ENCODE peak calls at places on chromosomes 13 and 19, in nine cellular contexts. G is heart right ventricle; X is thoracic aorta; E is fibroblast of lung; I is osteoblast; U is CD8-positive, alpha-beta T cell; Q is psoas muscle; P is adrenal gland; C is sigmoid colon. Z is an unnamed sample.

GRCh38 chr19:47005164-47005641 is 14.4 kb upstream of the NPAS1 start:
- DNase-seq in G (no peak), X (no peak), E (no peak), I (peak; percentile 81), U (no peak), Q (no peak), P (no peak), C (no peak), Z (no peak)

GRCh38 chr13:40197936-40198335 is 468.5 kb downstream of the FOXO1 start:
- DNase-seq in G (no peak), X (no peak), E (no peak), I (no peak), U (no peak), Q (no peak), P (no peak), C (no peak), Z (no peak)

GRCh38 chr13:110944968-110945952 is 30.4 kb upstream of the ANKRD10 start:
- DNase-seq in G (no peak), X (no peak), E (peak; percentile 4), I (peak; percentile 53), U (no peak), Q (no peak), P (no peak), C (no peak), Z (no peak)

GRCh38 chr19:29154163-29154562 is 58.8 kb downstream of the UQCRFS1 start:
- DNase-seq in G (no peak), X (no peak), E (no peak), I (no peak), U (no peak), Q (no peak), P (no peak), C (no peak), Z (no peak)

GRCh38 chr19:46776927-46777911 is 11.2 kb downstream of the SLC1A5 start:
- DNase-seq in G (no peak), X (no peak), E (no peak), I (peak; percentile 68), U (no peak), Q (no peak), P (no peak), C (no peak), Z (peak; percentile 44)

GRCh38 chr13:41691276-41691675 is 233.9 kb downstream of the RGCC start:
- DNase-seq in G (no peak), X (no peak), E (no peak), I (no peak), U (no peak), Q (no peak), P (no peak), C (no peak), Z (no peak)

GRCh38 chr13:38045278-38046048 is 175.9 kb upstream of the TRPC4 start:
- DNase-seq in G (no peak), X (no peak), E (peak; percentile 46), I (no peak), U (no peak), Q (no peak), P (no peak), C (no peak), Z (peak; percentile 8)

GRCh38 chr19:31152906-31153305 is 196.3 kb downstream of the TSHZ3 start:
- DNase-seq in G (no peak), X (no peak), E (no peak), I (peak; percentile 86), U (no peak), Q (no peak), P (no peak), C (no peak), Z (no peak)

GRCh38 chr19:33052352-33052972 is 12.2 kb downstream of the RHPN2 start:
- DNase-seq in G (no peak), X (no peak), E (peak; percentile 56), I (peak; percentile 53), U (no peak), Q (no peak), P (no peak), C (no peak), Z (no peak)

GRCh38 chr13:62337109-62337880 is 921.6 kb upstream of the PCDH20 start:
- DNase-seq in G (no peak), X (no peak), E (peak; percentile 5), I (no peak), U (no peak), Q (no peak), P (no peak), C (no peak), Z (no peak)

GRCh38 chr19:30861896-30862295 is 487.3 kb downstream of the TSHZ3 start:
- DNase-seq in G (no peak), X (no peak), E (no peak), I (no peak), U (peak; percentile 23), Q (no peak), P (no peak), C (no peak), Z (no peak)

GRCh38 chr13:32126298-32126697 is 94.7 kb downstream of the FRY start:
- DNase-seq in G (no peak), X (no peak), E (no peak), I (no peak), U (no peak), Q (no peak), P (no peak), C (no peak), Z (no peak)

GRCh38 chr19:41945135-41945766 is 13.9 kb downstream of the RABAC1 start:
- DNase-seq in G (no peak), X (no peak), E (no peak), I (no peak), U (peak; percentile 86), Q (no peak), P (no peak), C (no peak), Z (no peak)

DNA sequence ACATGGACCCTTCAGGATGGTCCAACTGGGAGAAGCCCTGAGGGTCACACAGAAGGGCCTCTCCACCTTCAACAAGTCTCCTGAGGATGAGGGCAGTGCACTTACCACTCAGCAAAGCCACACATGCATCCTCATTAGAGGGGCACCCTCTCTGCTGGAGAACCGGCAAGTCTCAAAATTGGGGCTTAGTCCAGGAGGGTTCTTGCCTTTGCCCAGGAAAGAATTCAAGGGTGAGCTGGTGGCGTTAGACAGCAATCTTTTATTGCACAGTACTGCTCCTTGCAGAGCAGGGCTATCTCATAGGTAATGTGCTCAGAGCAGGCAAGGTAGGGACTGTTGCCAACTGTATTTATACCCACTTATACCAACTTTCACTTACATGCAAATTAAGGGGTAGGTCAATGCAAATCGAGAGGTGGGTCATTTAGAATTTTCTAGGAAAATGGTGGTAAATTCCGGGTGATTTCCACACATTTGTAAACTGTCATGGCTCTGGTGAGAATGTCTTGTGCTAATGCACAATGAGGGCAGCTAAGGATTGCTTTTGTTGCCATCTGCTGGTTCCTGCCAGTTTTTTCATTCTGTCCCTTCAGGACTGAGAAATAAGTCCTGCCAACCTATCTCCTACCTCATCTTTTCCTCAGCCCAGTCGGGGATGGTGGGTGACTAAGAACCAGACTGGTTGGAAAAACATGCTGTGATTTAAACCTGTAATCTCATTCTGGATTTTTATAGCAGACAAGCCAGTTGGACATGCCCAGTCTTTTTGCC is 27.8 kb upstream of the IGSF23 start:
- DNase-seq in G (no peak), X (no peak), E (peak; percentile 39), I (peak; percentile 90), U (no peak), Q (no peak), P (no peak), C (no peak), Z (peak; percentile 13)
- TF ChIP-seq CTCF in G (no peak), X (no peak), E (no peak), I (peak; percentile 50), U (no peak), Q (no peak), P (peak; percentile 23), C (no peak), Z (no peak)

DNA sequence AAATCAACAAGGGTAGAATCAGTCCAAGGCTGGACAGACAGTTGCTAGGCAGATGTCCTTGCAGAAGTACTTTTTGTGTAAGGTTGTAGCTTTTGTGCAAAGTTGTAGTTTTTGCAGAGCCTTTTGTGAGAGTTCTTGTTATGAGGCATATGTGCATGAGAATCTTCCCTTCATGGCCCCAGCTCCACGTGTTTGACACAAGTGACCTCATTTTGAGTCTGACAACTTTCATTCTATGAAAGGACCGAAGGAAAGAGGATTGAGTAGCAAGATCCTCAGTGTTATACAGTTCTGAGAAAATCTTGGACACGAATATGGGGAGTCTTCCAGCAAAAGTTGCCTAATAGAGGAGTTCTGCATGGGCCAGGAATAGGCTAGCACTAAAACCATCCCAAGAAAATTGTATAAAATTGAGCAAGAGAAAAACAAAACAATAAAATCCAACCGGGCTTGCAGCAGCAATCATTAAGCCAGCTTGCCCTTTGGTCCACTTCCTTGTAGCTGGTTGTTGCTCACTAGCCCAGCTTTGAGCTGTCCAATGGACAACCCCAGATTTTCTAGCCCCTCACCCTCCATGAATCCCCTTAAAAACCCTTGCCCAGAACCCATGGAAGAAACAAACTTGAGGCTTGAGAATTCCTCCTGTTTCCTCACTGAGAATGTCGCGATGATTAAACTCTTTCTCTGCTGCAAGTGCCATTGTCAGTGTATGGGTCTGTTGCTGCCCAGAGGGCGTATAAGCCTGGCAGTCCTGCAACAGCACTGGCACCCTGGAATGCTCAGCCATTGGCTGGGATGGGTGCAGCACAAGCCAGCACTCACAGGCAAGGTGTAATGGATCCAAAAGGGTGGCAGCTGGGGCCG is 6.5 kb downstream of the EPSTI1 start:
- DNase-seq in G (no peak), X (no peak), E (peak; percentile 79), I (no peak), U (no peak), Q (no peak), P (no peak), C (no peak), Z (no peak)
- H3K27ac ChIP-seq in G (no peak overlapping the region), X (no peak overlapping the region), E (no peak overlapping the region), I (no peak overlapping the region), U (no peak overlapping the region), Q (no peak overlapping the region), P (no peak overlapping the region), C (peak overlapping the region; percentile 1), Z (no peak overlapping the region)

GRCh38 chr19:19320362-19321142 is at the start of the genes MAU2 and SUGP1:
- DNase-seq in G (peak; percentile 89), X (peak; percentile 63), E (peak; percentile 92), I (peak; percentile 99), U (peak; percentile 93), Q (peak; percentile 94), P (peak; percentile 86), C (peak; percentile 92), Z (peak; percentile 96)
- TF ChIP-seq CTCF in G (peak; percentile 68), X (peak; percentile 49), E (no peak), I (peak; percentile 21), U (no peak), Q (peak; percentile 48), P (no peak), C (peak; percentile 27), Z (no peak)

GRCh38 chr19:16889883-16890460 is 1.2 kb downstream of the F2RL3 start:
- DNase-seq in G (no peak), X (no peak), E (no peak), I (peak; percentile 77), U (no peak), Q (peak; percentile 48), P (no peak), C (peak; percentile 50), Z (no peak)
- H3K27ac ChIP-seq in G (peak overlapping the region; percentile 73), X (no peak overlapping the region), E (no peak overlapping the region), I (no peak overlapping the region), U (no peak overlapping the region), Q (no peak overlapping the region), P (no peak overlapping the region), C (no peak overlapping the region), Z (peak overlapping the region; percentile 2)

Z was measured in RWPE1.